ENCODE peak calls at places on chromosome 14, in five cellular contexts. One of them, this sample, is unnamed.

GRCh38 chr14:91144425-91145145 is 30.7 kb downstream of the DGLUCY start:
- DNase-seq in PC-3: peak; percentile 17
- DNase-seq in psoas muscle: no peak
- DNase-seq in astrocyte of the spinal cord: peak; percentile 50
- DNase-seq in amniotic stem cell: peak; percentile 40
- DNase-seq in this sample: peak; percentile 17

GRCh38 chr14:62691613-62692489 is 353.4 kb downstream of the KCNH5 start:
- DNase-seq in psoas muscle: no peak
- DNase-seq in astrocyte of the spinal cord: peak; percentile 94
- DNase-seq in PC-3: peak; percentile 95
- DNase-seq in amniotic stem cell: peak; percentile 91
- DNase-seq in this sample: peak; percentile 97

GRCh38 chr14:25180221-25180620 is 130.3 kb upstream of the STXBP6 start:
- DNase-seq in astrocyte of the spinal cord: no peak
- DNase-seq in amniotic stem cell: no peak
- DNase-seq in psoas muscle: no peak
- DNase-seq in PC-3: no peak
- DNase-seq in this sample: no peak

GRCh38 chr14:83260751-83261150 is 1727.1 kb upstream of the SEL1L start:
- DNase-seq in PC-3: no peak
- DNase-seq in psoas muscle: no peak
- DNase-seq in amniotic stem cell: no peak
- DNase-seq in astrocyte of the spinal cord: no peak
- DNase-seq in this sample: peak; percentile 65

GRCh38 chr14:99586761-99587462 is 17.1 kb downstream of the CCDC85C start:
- DNase-seq in astrocyte of the spinal cord: no peak
- DNase-seq in PC-3: no peak
- DNase-seq in psoas muscle: no peak
- DNase-seq in amniotic stem cell: no peak
- DNase-seq in this sample: peak; percentile 41

GRCh38 chr14:104345316-104346111 is 207.1 kb downstream of the KIF26A start:
- DNase-seq in PC-3: no peak
- DNase-seq in amniotic stem cell: no peak
- DNase-seq in astrocyte of the spinal cord: no peak
- DNase-seq in psoas muscle: no peak
- DNase-seq in this sample: no peak

GRCh38 chr14:66216763-66217162 is 269.4 kb upstream of the CCDC196 start:
- DNase-seq in amniotic stem cell: no peak
- DNase-seq in PC-3: peak; percentile 15
- DNase-seq in astrocyte of the spinal cord: no peak
- DNase-seq in psoas muscle: no peak
- DNase-seq in this sample: no peak

GRCh38 chr14:50954811-50955372 is 10.6 kb upstream of the PYGL start:
- DNase-seq in amniotic stem cell: peak; percentile 16
- DNase-seq in psoas muscle: no peak
- DNase-seq in astrocyte of the spinal cord: peak; percentile 75
- DNase-seq in PC-3: peak; percentile 82
- DNase-seq in this sample: peak; percentile 67

GRCh38 chr14:52395728-52396127 is 81.6 kb downstream of the PTGER2 start:
- DNase-seq in PC-3: no peak
- DNase-seq in amniotic stem cell: no peak
- DNase-seq in astrocyte of the spinal cord: no peak
- DNase-seq in psoas muscle: no peak
- DNase-seq in this sample: no peak

GRCh38 chr14:23929822-23930294 is 23.7 kb upstream of the DHRS4 start:
- DNase-seq in psoas muscle: peak; percentile 67
- DNase-seq in amniotic stem cell: peak; percentile 70
- DNase-seq in astrocyte of the spinal cord: peak; percentile 68
- DNase-seq in PC-3: peak; percentile 86
- DNase-seq in this sample: peak; percentile 76

GRCh38 chr14:34030864-34031263 is 80.0 kb upstream of the EGLN3 start:
- DNase-seq in PC-3: no peak
- DNase-seq in amniotic stem cell: no peak
- DNase-seq in astrocyte of the spinal cord: peak; percentile 23
- DNase-seq in psoas muscle: peak; percentile 28
- DNase-seq in this sample: peak; percentile 70

GRCh38 chr14:95486875-95487668 is 29.4 kb downstream of the SYNE3 start:
- DNase-seq in astrocyte of the spinal cord: no peak
- DNase-seq in amniotic stem cell: no peak
- DNase-seq in psoas muscle: no peak
- DNase-seq in PC-3: no peak
- DNase-seq in this sample: no peak